ENCODE peak calls at places on chromosomes 4 and X, in four cellular contexts. W is heart left ventricle, P is right lobe of liver, X is tibial nerve. B is an unnamed sample.

GRCh38 chrX:40434947-40435346 is 145.8 kb upstream of the ATP6AP2 start:
- DNase-seq in X (no peak), P (no peak), W (peak; percentile 52), B (peak; percentile 15)

GRCh38 chr4:8087921-8088495 is 70.6 kb downstream of the ABLIM2 start:
- DNase-seq in P (no peak), W (peak; percentile 53), X (no peak), B (no peak)

GRCh38 chr4:73763877-73764276 is 23.5 kb downstream of the CXCL8 start:
- DNase-seq in P (no peak), X (no peak), W (no peak), B (no peak)

GRCh38 chr4:153176938-153177337 is 27.3 kb upstream of the TRIM2 start:
- DNase-seq in X (no peak), P (no peak), W (no peak), B (no peak)

GRCh38 chr4:78360466-78360865 is 191.1 kb upstream of the ANXA3 start:
- DNase-seq in W (no peak), P (no peak), X (no peak), B (no peak)

GRCh38 chr4:187171731-187172339 is 448.2 kb upstream of the FAT1 start:
- DNase-seq in P (no peak), X (no peak), W (no peak), B (no peak)

GRCh38 chr4:173301518-173302201 is 32.5 kb downstream of the HMGB2 start:
- DNase-seq in P (no peak), W (no peak), X (no peak), B (no peak)

GRCh38 chr4:6671648-6672047 is 22.0 kb upstream of the S100P start:
- DNase-seq in P (no peak), W (no peak), X (no peak), B (no peak)

DNA sequence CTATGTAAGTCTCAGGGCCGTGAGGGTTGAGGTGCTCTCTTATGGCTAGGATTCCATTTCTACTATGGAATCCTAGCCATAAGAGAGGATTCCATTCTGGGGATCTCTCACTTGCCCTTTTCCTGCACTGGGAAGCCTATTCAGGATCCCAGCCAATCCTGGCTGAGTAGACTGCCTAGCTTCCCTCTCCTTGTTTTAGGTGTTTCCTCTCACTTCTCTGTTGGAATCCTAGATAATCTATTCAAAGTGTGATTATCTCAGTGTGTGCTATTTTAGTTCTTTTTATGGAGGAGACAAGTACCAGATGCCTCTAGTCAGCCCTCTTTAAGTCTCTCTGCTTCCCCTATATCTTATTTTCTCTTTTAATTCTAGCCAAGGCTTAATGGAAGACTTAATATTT is 34.4 kb upstream of the DDIT4L start:
- DNase-seq in W (no peak), P (no peak), X (no peak), B (no peak)
- H3K27ac ChIP-seq in W (no peak overlapping the region), P (no peak overlapping the region), X (no peak overlapping the region), B (no peak overlapping the region)

DNA sequence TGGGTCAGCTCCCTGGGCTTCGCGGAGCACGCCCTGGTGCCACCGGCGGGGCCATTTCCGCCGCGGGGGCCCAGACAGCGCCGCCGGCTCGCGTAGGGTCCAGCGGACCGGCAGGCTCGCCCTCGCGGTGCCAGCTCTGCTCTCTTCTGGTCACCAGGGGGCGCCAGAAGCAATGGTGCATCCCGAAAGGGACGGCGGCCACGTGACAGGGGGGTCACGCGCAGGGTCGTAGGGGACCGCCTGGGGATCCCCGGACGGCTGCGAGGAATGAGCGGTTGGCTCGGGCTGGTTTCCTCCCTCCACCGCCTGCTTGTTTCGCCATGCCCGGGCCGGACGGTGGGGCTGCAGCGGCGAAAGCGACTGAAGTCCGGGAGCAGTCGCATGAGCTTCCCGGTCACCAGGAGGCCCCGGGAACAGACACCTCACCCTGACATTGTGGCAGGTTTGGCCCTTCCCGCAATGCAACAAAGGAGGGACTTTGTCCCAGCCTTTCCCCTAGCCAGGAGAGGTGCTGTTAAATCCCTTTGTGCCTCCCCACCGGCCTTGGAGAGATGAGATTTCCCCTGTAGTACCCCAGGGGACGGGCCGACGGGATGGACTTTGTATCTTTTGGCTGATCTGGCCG is 15.8 kb downstream of the ZCCHC12 start:
- DNase-seq in W (peak; percentile 90), X (peak; percentile 57), P (peak; percentile 88), B (peak; percentile 86)
- H3K27ac ChIP-seq in W (no peak overlapping the region), X (no peak overlapping the region), P (peak overlapping the region; percentile 71), B (no peak overlapping the region)

DNA sequence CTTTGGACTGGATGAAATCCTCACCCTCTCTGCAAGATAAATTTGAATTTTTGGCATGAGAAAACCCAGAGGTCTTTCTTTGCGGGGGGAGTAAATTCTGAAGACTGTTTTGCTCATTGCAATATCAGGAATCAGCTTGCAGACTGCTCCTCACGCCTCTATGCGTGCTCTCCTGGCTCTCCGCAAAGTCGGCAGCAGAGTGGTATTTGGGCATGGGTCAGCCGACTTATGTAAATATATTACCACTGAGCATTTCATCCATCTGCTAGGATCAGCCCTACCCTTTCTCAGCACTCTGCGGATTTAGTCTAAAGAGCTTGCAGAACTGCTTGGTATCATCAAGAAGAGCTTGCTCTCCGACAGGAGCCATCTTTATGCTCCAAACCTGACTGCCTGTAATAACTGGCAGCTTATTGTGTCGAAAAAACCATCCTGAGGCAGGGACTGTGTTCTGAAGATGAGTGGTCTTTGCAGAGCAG is 288.1 kb downstream of the ASMT start:
- DNase-seq in W (no peak), X (no peak), P (no peak), B (no peak)
- H3K27ac ChIP-seq in W (no peak overlapping the region), X (no peak overlapping the region), P (no peak overlapping the region), B (no peak overlapping the region)

GRCh38 chr4:150283689-150284088 is 205.4 kb downstream of the DCLK2 start:
- DNase-seq in P (no peak), X (no peak), W (no peak), B (no peak)

GRCh38 chr4:150278206-150278605 is 200.0 kb downstream of the DCLK2 start:
- DNase-seq in X (no peak), W (no peak), P (no peak), B (no peak)

GRCh38 chr4:150286656-150287055 is 208.4 kb downstream of the DCLK2 start:
- DNase-seq in P (no peak), X (no peak), W (no peak), B (no peak)

GRCh38 chr4:150280081-150280950 is 202.1 kb downstream of the DCLK2 start:
- DNase-seq in X (no peak), P (no peak), W (no peak), B (no peak)

DNA sequence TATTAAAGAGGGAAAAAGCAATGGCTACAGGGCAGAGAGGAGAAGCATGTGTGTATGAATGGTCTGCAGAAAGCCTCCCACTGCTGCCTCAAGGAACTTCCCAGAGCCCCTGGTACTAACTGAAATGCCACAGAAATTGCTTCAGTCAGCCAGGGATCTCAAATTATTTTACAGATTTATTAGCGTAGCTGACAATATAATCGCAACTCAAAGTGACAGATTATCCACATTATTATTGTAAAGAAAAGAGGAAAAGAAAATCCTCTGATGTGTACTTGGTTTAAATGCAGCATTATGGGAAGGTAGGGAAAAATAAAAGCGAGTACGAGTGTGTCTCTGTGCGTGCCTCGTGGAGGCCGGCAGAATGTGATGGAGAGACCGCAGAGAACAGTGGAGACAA is 202.7 kb downstream of the DCLK2 start:
- DNase-seq in P (no peak), W (no peak), X (no peak), B (no peak)
- H3K27ac ChIP-seq in P (no peak overlapping the region), W (no peak overlapping the region), X (no peak overlapping the region), B (no peak overlapping the region)

GRCh38 chr4:3293410-3294391 is 880 bp downstream of the RGS12 start:
- DNase-seq in W (no peak), X (no peak), P (peak; percentile 53), B (no peak)
- H3K27ac ChIP-seq in W (peak overlapping the region; percentile 68), X (peak overlapping the region; percentile 96), P (no peak overlapping the region), B (peak overlapping the region; percentile 82)

DNA sequence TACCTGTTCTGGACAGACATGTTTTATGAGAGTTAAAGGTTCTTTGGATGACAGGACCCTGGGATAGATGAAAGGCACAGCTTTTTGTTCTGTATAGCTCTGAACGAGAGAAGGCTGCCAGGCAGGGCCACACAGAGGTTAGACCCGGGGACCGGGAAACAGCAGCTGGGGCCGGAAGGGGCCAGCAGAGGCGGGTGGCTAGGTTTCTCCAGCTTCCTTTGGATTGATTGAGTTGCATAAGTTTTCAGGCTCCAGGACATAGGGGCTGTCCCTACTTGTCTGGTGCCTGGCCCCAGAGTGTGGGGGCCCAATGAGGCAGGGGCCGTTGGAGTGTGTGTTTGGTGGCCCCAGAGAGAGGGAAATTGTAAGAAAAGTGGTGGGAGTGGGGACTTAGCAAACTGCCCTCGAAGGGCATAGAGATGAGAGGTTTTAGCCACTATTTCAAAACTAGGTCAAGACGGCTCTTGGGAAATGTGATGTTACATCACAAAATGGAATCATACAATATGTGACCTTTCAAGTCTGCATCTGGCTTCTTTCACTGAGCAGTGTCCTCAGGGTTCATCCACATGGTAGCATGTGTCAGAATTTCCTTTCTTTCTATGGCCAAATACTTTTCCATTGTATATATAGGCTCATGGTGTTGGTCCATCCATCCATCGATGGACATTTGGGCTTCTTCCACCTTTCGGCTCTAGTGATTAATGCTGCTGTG is 3.7 kb downstream of the ZFP92 start:
- DNase-seq in W (no peak), X (no peak), P (no peak), B (no peak)
- H3K27ac ChIP-seq in W (no peak overlapping the region), X (no peak overlapping the region), P (no peak overlapping the region), B (no peak overlapping the region)

DNA sequence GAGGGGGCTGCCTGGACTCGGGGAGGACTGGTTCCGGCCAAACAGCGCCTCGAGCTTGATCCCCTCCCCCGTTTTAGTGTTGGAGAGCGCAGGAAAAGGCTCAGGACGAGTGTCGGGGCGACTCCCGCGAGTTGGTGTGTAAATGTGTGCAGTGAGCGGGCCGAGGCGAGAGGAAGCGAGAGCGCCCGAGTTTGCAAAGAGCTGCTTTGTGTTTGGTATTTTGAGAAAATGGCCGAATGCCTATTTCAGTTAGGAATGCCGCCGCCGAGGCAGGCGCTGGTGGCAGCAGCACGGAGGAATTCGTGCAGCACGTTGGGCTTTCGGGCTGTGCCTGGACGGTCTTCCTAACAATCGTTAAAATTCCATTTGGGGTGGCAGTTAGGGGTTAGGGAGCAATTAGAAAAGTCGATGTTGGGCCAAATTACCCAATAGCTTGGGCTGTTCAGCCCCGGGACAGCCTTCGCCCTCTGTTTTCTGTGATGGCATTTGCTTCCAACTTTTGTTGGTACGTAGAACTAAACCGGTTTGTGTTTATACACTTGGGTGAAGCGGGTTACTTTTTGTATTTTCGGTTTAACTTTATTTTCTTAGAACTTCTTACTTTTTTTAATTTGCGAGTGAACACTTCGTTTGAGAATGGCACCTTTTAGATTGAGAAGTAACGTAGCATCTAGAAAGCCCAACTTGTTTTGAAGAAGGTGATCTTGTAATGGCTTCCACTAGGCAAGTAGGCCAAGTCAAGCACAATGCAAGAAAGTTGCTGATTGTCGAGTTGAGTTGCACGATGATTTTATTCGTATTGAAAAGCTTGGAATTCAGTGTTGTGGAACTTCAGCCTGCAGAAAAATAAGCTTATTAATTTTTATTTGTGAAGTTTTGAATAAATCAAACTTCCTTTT is 1.6 kb downstream of the REST start:
- DNase-seq in X (no peak), W (peak; percentile 77), P (peak; percentile 58), B (peak; percentile 38)
- H3K27ac ChIP-seq in X (peak overlapping the region; percentile 97), W (peak overlapping the region; percentile 73), P (peak overlapping the region; percentile 79), B (peak overlapping the region; percentile 70)

DNA sequence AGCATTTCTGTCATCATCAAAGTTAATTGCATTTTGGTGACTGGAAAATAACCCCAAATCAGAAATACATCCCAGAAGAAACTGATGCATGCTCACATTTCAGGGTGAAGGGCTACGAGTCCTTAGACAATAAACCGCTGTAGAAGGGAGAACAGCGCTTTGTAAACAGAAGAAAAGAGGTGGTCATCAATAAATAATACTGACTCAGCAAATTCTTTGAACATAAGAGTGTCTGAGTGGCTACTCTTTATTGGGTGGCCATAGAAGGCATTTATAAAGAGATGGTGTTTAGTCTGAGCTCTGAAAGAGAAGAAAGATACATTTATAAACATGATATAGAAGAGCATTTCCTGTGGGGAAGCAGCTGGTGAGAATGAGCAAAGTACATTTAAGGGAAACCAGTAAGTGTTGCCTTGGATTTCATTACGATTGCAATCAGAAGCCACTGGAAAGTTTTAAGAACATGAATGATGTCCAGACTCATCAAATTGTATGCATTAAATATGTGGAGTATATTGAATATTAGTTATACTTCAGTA is 246.9 kb upstream of the GIMD1 start:
- DNase-seq in X (no peak), P (no peak), W (no peak), B (no peak)
- H3K27ac ChIP-seq in X (no peak overlapping the region), P (no peak overlapping the region), W (no peak overlapping the region), B (no peak overlapping the region)

B was measured in substantia nigra.